ENCODE peak calls at places on chromosomes 7 and 10, in six cellular contexts. H is A549, P is HepG2, X is GM12878, Y is K562, T is endothelial cell of umbilical vein. I is an unnamed sample.

GRCh38 chr10:2263556-2263955 is 526.2 kb upstream of the ADARB2 start:
- DNase-seq in H (no peak), P (no peak), X (no peak), Y (no peak), T (no peak), I (peak; percentile 12)

GRCh38 chr10:9096288-9096687 is 1041.8 kb downstream of the GATA3 start:
- DNase-seq in H (no peak), P (no peak), X (no peak), Y (no peak), T (no peak), I (no peak)

GRCh38 chr7:56287429-56288138 is 171.4 kb upstream of the NUPR2 start:
- DNase-seq in H (no peak), P (no peak), X (no peak), Y (no peak), T (no peak), I (no peak)

GRCh38 chr10:42932735-42933453 is 144.0 kb upstream of the RET start:
- DNase-seq in H (no peak), P (no peak), X (no peak), Y (peak; percentile 56), T (no peak), I (no peak)

GRCh38 chr10:118590334-118590733 is 5.1 kb downstream of the PRLHR start:
- DNase-seq in H (no peak), P (no peak), X (no peak), Y (no peak), T (no peak), I (no peak)

GRCh38 chr10:121438320-121438719 is 159.9 kb downstream of the FGFR2 start:
- DNase-seq in H (no peak), P (no peak), X (no peak), Y (no peak), T (no peak), I (no peak)

GRCh38 chr10:44882146-44882720 is 28.9 kb upstream of the TMEM72 start:
- DNase-seq in H (no peak), P (no peak), X (no peak), Y (no peak), T (no peak), I (no peak)

GRCh38 chr7:1638113-1638726 is 31.9 kb upstream of the ELFN1 start:
- DNase-seq in H (no peak), P (no peak), X (no peak), Y (no peak), T (no peak), I (no peak)

GRCh38 chr10:66555061-66555460 is 370.8 kb upstream of the LRRTM3 start:
- DNase-seq in H (no peak), P (no peak), X (no peak), Y (no peak), T (no peak), I (no peak)

GRCh38 chr10:533186-533585 is 156.3 kb downstream of the DIP2C start:
- DNase-seq in H (no peak), P (peak; percentile 12), X (no peak), Y (no peak), T (no peak), I (no peak)

GRCh38 chr7:2779086-2779485 is 65.0 kb downstream of the GNA12 start:
- DNase-seq in H (no peak), P (no peak), X (no peak), Y (no peak), T (no peak), I (peak; percentile 64)

GRCh38 chr10:103231047-103231551 is 14.6 kb upstream of the RPEL1 start:
- DNase-seq in H (peak; percentile 57), P (peak; percentile 95), X (no peak), Y (no peak), T (peak; percentile 92), I (no peak)

GRCh38 chr7:116525298-116525912 is 569 bp downstream of the CAV1 start:
- DNase-seq in H (no peak), P (no peak), X (no peak), Y (peak; percentile 56), T (peak; percentile 35), I (no peak)

GRCh38 chr10:71321386-71321785 is 2.3 kb downstream of the SLC29A3 start:
- DNase-seq in H (no peak), P (no peak), X (no peak), Y (no peak), T (no peak), I (no peak)

GRCh38 chr7:25894002-25894901 is 257.7 kb upstream of the NFE2L3 start:
- DNase-seq in H (no peak), P (peak; percentile 45), X (peak; percentile 53), Y (no peak), T (no peak), I (peak; percentile 60)

GRCh38 chr10:87764072-87764934 is 53.7 kb downstream of the ATAD1 start:
- DNase-seq in H (no peak), P (no peak), X (no peak), Y (no peak), T (no peak), I (no peak)

GRCh38 chr10:87761153-87761552 is 56.9 kb downstream of the ATAD1 start:
- DNase-seq in H (no peak), P (no peak), X (no peak), Y (no peak), T (no peak), I (no peak)

GRCh38 chr10:87760195-87760905 is 57.7 kb downstream of the ATAD1 start:
- DNase-seq in H (no peak), P (no peak), X (no peak), Y (no peak), T (peak; percentile 79), I (peak; percentile 86)

GRCh38 chr10:87763086-87763861 is 54.8 kb downstream of the ATAD1 start:
- DNase-seq in H (no peak), P (peak; percentile 29), X (no peak), Y (no peak), T (no peak), I (no peak)

DNA sequence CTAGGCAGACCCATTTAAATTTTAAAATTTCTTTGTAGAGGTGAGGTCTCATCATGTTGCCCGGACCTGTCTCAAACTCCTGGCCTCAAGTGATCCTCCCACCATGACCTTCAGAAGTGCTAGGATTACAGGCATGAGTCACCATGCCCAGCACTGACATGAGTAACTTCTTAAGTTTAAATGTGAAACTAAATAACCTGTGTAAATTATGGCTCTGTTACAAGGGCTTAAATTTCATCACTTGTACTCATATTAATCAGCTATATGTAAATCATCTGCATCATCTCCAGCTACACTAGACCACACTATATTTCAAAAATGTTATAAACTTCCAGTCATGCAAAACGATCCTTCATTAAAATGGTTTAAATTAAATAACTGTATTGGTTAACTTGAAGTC is 56.1 kb downstream of the ATAD1 start:
- DNase-seq in H (no peak), P (peak; percentile 55), X (no peak), Y (no peak), T (peak; percentile 47), I (peak; percentile 82)
- TF ChIP-seq MYC in H (no peak), P (no peak), X (no peak), Y (no peak), T (no peak), I (no peak)

GRCh38 chr7:118183254-118183585 is 744 bp upstream of the LSM8 start:
- DNase-seq in H (no peak), P (no peak), X (no peak), Y (peak; percentile 25), T (no peak), I (no peak)
- TF ChIP-seq MAX in H (no peak), P (no peak), X (no peak), Y (no peak), T (no peak), I (no peak)

GRCh38 chr7:72751978-72752377 is 76.0 kb downstream of the TYW1B start:
- DNase-seq in H (no peak), P (no peak), X (no peak), Y (peak; percentile 39), T (peak; percentile 48), I (peak; percentile 19)
- TF ChIP-seq CTCF in H (no peak), P (peak; percentile 27), X (no peak), Y (peak; percentile 55), T (peak; percentile 35), I (peak; percentile 9)

DNA sequence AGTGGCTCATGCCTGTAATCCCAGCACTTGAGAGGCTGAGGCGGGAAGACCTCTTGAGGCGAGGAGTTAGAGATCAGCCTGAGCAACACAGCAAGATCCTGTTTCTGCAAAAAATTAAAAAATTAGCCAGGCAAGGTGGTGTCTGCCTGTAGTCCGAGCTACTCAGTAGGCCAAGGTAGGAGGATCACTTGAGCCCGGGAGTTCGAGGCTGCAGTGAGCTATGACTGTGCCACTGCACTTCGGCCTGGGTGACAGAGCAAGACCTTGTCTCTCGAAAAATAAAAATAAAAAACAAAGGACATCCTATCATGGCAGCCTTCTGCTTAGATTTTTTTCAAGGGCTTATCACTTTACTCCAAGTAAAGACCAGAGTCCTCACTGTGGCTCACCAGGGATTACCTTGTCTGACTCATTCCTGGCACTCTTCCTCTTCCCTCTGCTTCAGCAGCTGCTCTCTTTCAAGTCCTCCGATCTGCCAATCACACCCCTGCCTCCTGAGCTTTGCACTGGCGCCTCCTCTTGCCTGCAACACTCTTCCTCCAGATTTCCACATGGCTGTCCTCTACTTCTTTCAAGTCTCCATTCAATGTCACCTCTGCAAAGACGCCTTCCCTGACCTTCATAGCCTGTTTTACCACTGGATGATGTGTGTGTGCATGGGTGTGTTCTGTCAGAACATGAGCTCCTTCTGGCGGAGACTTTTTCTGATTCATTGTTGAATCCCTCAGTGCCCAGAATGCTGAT is 7.7 kb downstream of the PRTFDC1 start:
- DNase-seq in H (peak; percentile 62), P (peak; percentile 69), X (no peak), Y (peak; percentile 85), T (peak; percentile 14), I (peak; percentile 4)
- TF ChIP-seq MYC in H (peak; percentile 20), P (no peak), X (no peak), Y (peak; percentile 18), T (no peak), I (no peak)

GRCh38 chr7:107071129-107071528 is 26.6 kb downstream of the PRKAR2B start:
- DNase-seq in H (no peak), P (no peak), X (no peak), Y (no peak), T (no peak), I (no peak)

GRCh38 chr7:107070710-107071109 is 26.2 kb downstream of the PRKAR2B start:
- DNase-seq in H (no peak), P (no peak), X (no peak), Y (no peak), T (no peak), I (no peak)

GRCh38 chr7:107065929-107066247 is 21.4 kb downstream of the PRKAR2B start:
- DNase-seq in H (no peak), P (no peak), X (no peak), Y (no peak), T (no peak), I (no peak)

GRCh38 chr7:107069457-107069856 is 25.0 kb downstream of the PRKAR2B start:
- DNase-seq in H (no peak), P (no peak), X (no peak), Y (no peak), T (no peak), I (no peak)

GRCh38 chr7:107068156-107068555 is 23.7 kb downstream of the PRKAR2B start:
- DNase-seq in H (no peak), P (no peak), X (no peak), Y (no peak), T (no peak), I (no peak)
- TF ChIP-seq MAX in H (no peak), P (no peak), X (no peak), Y (no peak), T (no peak), I (no peak)

GRCh38 chr7:93861325-93861949 is 29.1 kb downstream of the TFPI2 start:
- DNase-seq in H (no peak), P (no peak), X (no peak), Y (no peak), T (no peak), I (no peak)
- TF ChIP-seq CTCF in H (peak; percentile 4), P (no peak), X (no peak), Y (no peak), T (no peak), I (no peak)

I was measured in NB4.